ENCODE peak calls at places on chromosome 18, in six cellular contexts. T is CD8-positive, alpha-beta T cell; S is foreskin fibroblast; M is pancreas; I is colonic mucosa; K is AG10803. P is an unnamed sample.

GRCh38 chr18:65439184-65439583 is 311.6 kb upstream of the CDH7 start:
- DNase-seq in T (no peak), S (peak), M (no peak), I (no peak), K (no peak), P (no peak)

GRCh38 chr18:8359076-8359475 is 250.2 kb upstream of the RAB12 start:
- DNase-seq in M (no peak), S (no peak), I (no peak), K (no peak), T (no peak), P (no peak)

GRCh38 chr18:50401888-50402287 is 27.0 kb downstream of the SKA1 start:
- DNase-seq in T (no peak), M (peak), K (peak), S (peak), I (peak), P (no peak)

GRCh38 chr18:7950380-7951143 is 383.4 kb downstream of the PTPRM start:
- DNase-seq in S (peak), T (no peak), I (peak), M (no peak), K (peak), P (peak)

GRCh38 chr18:26159353-26159752 is 25.7 kb downstream of the PSMA8 start:
- DNase-seq in I (no peak), M (no peak), K (no peak), T (no peak), S (peak), P (peak)

GRCh38 chr18:74316257-74317180 is 880 bp downstream of the C18orf63 start:
- DNase-seq in M (no peak), K (peak), T (no peak), I (no peak), S (peak), P (no peak)

GRCh38 chr18:35443434-35443833 is 54.3 kb downstream of the INO80C start:
- DNase-seq in T (no peak), S (no peak), I (no peak), M (no peak), K (no peak), P (no peak)

GRCh38 chr18:36199691-36200295 is 12.5 kb downstream of the MOCOS start:
- DNase-seq in S (no peak), T (no peak), M (no peak), I (no peak), K (no peak), P (no peak)

GRCh38 chr18:26436176-26437031 is 111.9 kb downstream of the KCTD1 start:
- DNase-seq in T (no peak), I (no peak), K (peak), M (no peak), S (peak), P (no peak)

GRCh38 chr18:44793186-44793585 is 112.5 kb downstream of the SETBP1 start:
- DNase-seq in T (no peak), K (no peak), S (no peak), M (no peak), I (no peak), P (no peak)

GRCh38 chr18:8802031-8802679 is 96.8 kb downstream of the MTCL1 start:
- DNase-seq in M (no peak), S (no peak), K (no peak), I (no peak), T (no peak), P (no peak)

GRCh38 chr18:8730080-8730827 is 24.9 kb downstream of the MTCL1 start:
- DNase-seq in I (peak), M (peak), T (no peak), S (no peak), K (no peak), P (no peak)

GRCh38 chr18:23881778-23882177 is 132.8 kb upstream of the TTC39C start:
- DNase-seq in I (no peak), S (no peak), M (peak), K (no peak), T (no peak), P (no peak)

GRCh38 chr18:6059551-6059950 is 164.2 kb upstream of the TMEM200C start:
- DNase-seq in T (no peak), K (no peak), I (no peak), S (no peak), M (no peak), P (no peak)

GRCh38 chr18:45828917-45829811 is 3.7 kb downstream of the SIGLEC15 start:
- DNase-seq in T (no peak), K (no peak), M (no peak), S (no peak), I (no peak), P (no peak)

GRCh38 chr18:73824684-73825083 is 322.9 kb downstream of the FBXO15 start:
- DNase-seq in S (peak), K (peak), M (no peak), T (no peak), I (no peak), P (no peak)

GRCh38 chr18:23357992-23358594 is 95.0 kb upstream of the RIOK3 start:
- DNase-seq in I (peak), K (peak), S (no peak), T (no peak), M (no peak), P (no peak)

GRCh38 chr18:13616041-13616440 is 110.3 kb downstream of the FAM210A start:
- DNase-seq in S (no peak), T (no peak), I (no peak), M (no peak), K (no peak), P (peak)
- H3K4me3 ChIP-seq in S (no peak), T (no peak), I (no peak), M (no peak), K (no peak), P (peak)

DNA sequence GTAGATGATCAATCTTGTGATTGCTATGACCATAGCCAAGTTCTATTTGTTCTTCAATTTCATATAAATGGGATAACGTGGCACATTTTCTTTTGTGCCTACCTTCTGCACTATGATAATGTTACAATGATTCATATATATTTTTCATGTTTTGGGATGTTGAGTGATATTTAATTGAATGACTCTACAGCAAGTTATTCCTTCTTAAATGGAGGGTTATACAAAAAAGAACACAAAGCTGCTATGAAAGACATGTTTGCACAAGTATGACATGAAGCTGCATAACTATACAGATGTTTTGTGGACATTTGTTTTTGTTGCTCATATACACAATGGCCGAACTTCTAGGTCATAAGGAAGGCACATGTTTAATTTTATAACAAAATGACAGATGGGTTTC is 356.2 kb downstream of the CBLN2 start:
- DNase-seq in K (no peak), S (no peak), I (no peak), T (no peak), M (no peak), P (no peak)
- H3K4me3 ChIP-seq in K (no peak), S (no peak), I (no peak), T (no peak), M (no peak), P (no peak)

GRCh38 chr18:59220784-59221765 is 1.1 kb downstream of the GRP start:
- DNase-seq in S (peak), T (no peak), I (no peak), K (no peak), M (peak), P (peak)
- H3K4me3 ChIP-seq in S (peak), T (no peak), I (no peak), K (peak), M (no peak), P (no peak)

GRCh38 chr18:48785686-48786470 is 164.9 kb downstream of the SMAD7 start:
- DNase-seq in S (no peak), T (no peak), M (peak), I (no peak), K (no peak), P (no peak)
- H3K4me3 ChIP-seq in S (no peak), T (no peak), M (no peak), I (no peak), K (no peak), P (no peak)

DNA sequence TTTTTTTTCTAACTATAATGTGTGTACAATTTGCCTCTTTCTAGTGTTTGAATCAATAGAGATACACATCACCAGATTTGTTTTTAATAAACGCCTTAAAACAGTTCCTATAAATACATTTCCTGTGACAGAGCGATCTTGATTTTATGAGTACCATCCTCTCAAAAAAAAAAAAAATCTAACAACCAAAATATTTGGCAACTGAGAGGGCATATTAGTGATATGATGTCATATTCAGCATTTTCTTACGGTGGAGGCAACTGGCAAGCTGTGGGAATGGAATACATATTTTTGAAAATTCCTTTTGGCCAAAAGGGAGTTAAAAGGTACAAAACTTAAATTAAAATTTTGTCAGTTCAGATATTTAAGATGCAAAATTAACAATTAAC is 268.5 kb downstream of the TCF4 start:
- DNase-seq in T (no peak), S (peak), I (no peak), K (peak), M (no peak), P (no peak)
- H3K4me3 ChIP-seq in T (no peak), S (peak), I (no peak), K (peak), M (no peak), P (no peak)

GRCh38 chr18:42745171-42745570 is 370.3 kb downstream of the RIT2 start:
- DNase-seq in T (no peak), I (no peak), M (no peak), S (no peak), K (no peak), P (no peak)

GRCh38 chr18:42742474-42742873 is 373.0 kb downstream of the RIT2 start:
- DNase-seq in M (no peak), I (no peak), S (no peak), K (no peak), T (no peak), P (no peak)

GRCh38 chr18:42745931-42746330 is 369.6 kb downstream of the RIT2 start:
- DNase-seq in T (no peak), I (no peak), K (no peak), S (no peak), M (no peak), P (no peak)

GRCh38 chr18:42746794-42747193 is 368.7 kb downstream of the RIT2 start:
- DNase-seq in S (no peak), K (no peak), M (no peak), T (no peak), I (no peak), P (no peak)

GRCh38 chr18:42742976-42743755 is 372.3 kb downstream of the RIT2 start:
- DNase-seq in S (no peak), T (no peak), K (no peak), I (no peak), M (no peak), P (no peak)
- H3K4me3 ChIP-seq in S (no peak), T (no peak), K (no peak), I (no peak), M (no peak), P (no peak)

GRCh38 chr18:57426187-57426586 is 9.0 kb upstream of the ONECUT2 start:
- DNase-seq in I (no peak), K (no peak), T (no peak), S (no peak), M (no peak), P (no peak)

GRCh38 chr18:57425096-57425495 is 10.1 kb upstream of the ONECUT2 start:
- DNase-seq in M (no peak), T (no peak), S (no peak), I (no peak), K (no peak), P (no peak)

GRCh38 chr18:57428221-57429150 is 6.7 kb upstream of the ONECUT2 start:
- DNase-seq in I (no peak), K (no peak), M (no peak), S (no peak), T (no peak), P (no peak)

GRCh38 chr18:57429607-57430165 is 5.5 kb upstream of the ONECUT2 start:
- DNase-seq in M (no peak), S (no peak), I (no peak), T (no peak), K (no peak), P (no peak)

DNA sequence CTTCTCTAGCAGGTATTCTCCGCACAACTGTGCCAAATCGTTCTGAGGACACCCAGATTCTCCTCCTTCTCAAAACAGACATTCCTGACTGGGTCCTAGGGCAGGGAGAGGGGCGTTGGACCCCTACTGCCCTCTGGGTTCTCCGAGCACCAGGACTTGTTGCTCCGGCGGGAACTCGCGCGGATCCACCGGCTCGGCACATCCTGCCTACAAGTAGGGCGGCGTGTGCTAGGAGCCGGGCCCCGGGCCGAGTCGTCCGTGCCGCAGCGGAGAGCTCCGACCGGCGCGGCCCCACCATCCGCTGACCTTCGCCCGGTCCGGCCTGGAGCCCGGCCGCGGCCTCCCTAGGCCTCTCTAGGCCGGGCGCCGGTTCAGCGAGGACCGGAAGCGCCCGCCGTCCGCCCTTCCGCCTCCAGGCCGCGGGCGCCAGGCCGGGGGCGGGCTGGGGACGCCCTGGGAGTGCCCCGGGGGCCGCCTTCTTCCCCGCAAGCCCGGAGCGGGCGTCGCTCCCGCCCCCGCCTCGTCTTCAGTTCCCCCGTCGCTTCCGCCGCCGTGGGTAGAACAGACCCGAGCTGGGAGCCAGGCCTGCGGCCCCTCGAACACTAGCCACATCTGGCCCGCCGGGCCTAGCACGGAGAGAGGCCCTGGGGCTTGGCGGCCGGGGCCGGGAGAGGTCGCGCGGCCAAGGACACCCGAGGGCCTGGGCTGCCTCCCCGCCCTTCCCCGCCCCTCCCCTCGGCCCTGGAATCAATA is 7.6 kb upstream of the ONECUT2 start:
- DNase-seq in T (no peak), M (no peak), K (no peak), I (no peak), S (no peak), P (no peak)
- H3K4me3 ChIP-seq in T (no peak), M (peak), K (no peak), I (peak), S (no peak), P (no peak)

GRCh38 chr18:12307871-12308385 is at the start of gene TUBB6:
- DNase-seq in M (peak), I (peak), K (peak), S (peak), T (no peak), P (no peak)

GRCh38 chr18:12312936-12313335 is 4.9 kb downstream of the TUBB6 start:
- DNase-seq in I (no peak), M (no peak), T (no peak), S (no peak), K (peak), P (no peak)

GRCh38 chr18:12308386-12309100 is 502 bp downstream of the TUBB6 start:
- DNase-seq in S (peak), I (peak), T (no peak), M (peak), K (peak), P (no peak)

GRCh38 chr18:12309683-12310198 is 1.7 kb downstream of the TUBB6 start:
- DNase-seq in K (peak), T (no peak), M (no peak), S (peak), I (no peak), P (no peak)

GRCh38 chr18:12310762-12311161 is 2.7 kb downstream of the TUBB6 start:
- DNase-seq in I (no peak), T (no peak), K (no peak), S (no peak), M (no peak), P (no peak)
- H3K4me3 ChIP-seq in I (no peak), T (no peak), K (peak), S (no peak), M (no peak), P (no peak)

GRCh38 chr18:3798032-3798431 is 348.1 kb downstream of the TGIF1 start:
- DNase-seq in I (no peak), K (no peak), T (no peak), S (no peak), M (no peak), P (no peak)
- H3K4me3 ChIP-seq in I (no peak), K (no peak), T (no peak), S (no peak), M (no peak), P (no peak)

GRCh38 chr18:62757399-62758010 is 42.2 kb downstream of the PHLPP1 start:
- DNase-seq in M (no peak), T (no peak), I (peak), K (no peak), S (no peak), P (no peak)

GRCh38 chr18:62760403-62760734 is 45.0 kb downstream of the PHLPP1 start:
- DNase-seq in I (no peak), M (no peak), T (no peak), K (no peak), S (no peak), P (no peak)

GRCh38 chr18:62755946-62756345 is 40.6 kb downstream of the PHLPP1 start:
- DNase-seq in S (no peak), T (no peak), M (no peak), K (no peak), I (no peak), P (no peak)

GRCh38 chr18:62759704-62760402 is 44.5 kb downstream of the PHLPP1 start:
- DNase-seq in T (no peak), M (no peak), K (peak), S (peak), I (no peak), P (no peak)

GRCh38 chr18:62758591-62758990 is 43.2 kb downstream of the PHLPP1 start:
- DNase-seq in S (no peak), I (no peak), T (no peak), K (no peak), M (no peak), P (no peak)
- H3K4me3 ChIP-seq in S (no peak), I (no peak), T (no peak), K (no peak), M (no peak), P (no peak)

P was measured in CD4-positive, CD25-positive, alpha-beta regulatory T cell.